ENCODE peak calls at places on chromosomes 4 and X, in seven cellular contexts. K, D, S, M, I, Y and H are unnamed samples.

GRCh38 chrX:115547448-115547847 is 13.5 kb upstream of the PLS3 start:
- DNase-seq in D (no peak), K (no peak), S (no peak), Y (no peak), I (no peak), M (no peak), H (no peak)

GRCh38 chr4:127012549-127012948 is 620.2 kb upstream of the INTU start:
- DNase-seq in S (no peak), Y (no peak), I (peak), D (no peak), M (no peak), K (peak), H (peak)

GRCh38 chrX:31658360-31658759 is 586.5 kb upstream of the FTHL17 start:
- DNase-seq in M (no peak), Y (no peak), D (no peak), I (peak), S (no peak), K (peak), H (peak)

GRCh38 chr4:17577660-17578481 is 873 bp downstream of the LAP3 start:
- DNase-seq in Y (no peak), K (peak), S (no peak), I (peak), D (peak), M (no peak), H (peak)

GRCh38 chrX:120310861-120311631 is at the start of gene TMEM255A:
- DNase-seq in I (peak), M (no peak), K (no peak), Y (no peak), D (peak), S (no peak), H (no peak)

GRCh38 chr4:17126306-17126978 is 228.0 kb upstream of the LDB2 start:
- DNase-seq in S (no peak), D (no peak), Y (no peak), I (no peak), K (no peak), M (no peak), H (no peak)

GRCh38 chr4:95417531-95417930 is 131.2 kb downstream of the UNC5C start:
- DNase-seq in Y (no peak), K (no peak), S (no peak), M (no peak), D (no peak), I (peak), H (peak)

GRCh38 chr4:79757580-79757979 is 315.4 kb downstream of the ANTXR2 start:
- DNase-seq in I (no peak), M (no peak), Y (no peak), D (no peak), K (no peak), S (no peak), H (no peak)

GRCh38 chrX:132333351-132333750 is 114.1 kb upstream of the RAP2C start:
- DNase-seq in D (no peak), S (no peak), I (no peak), M (no peak), K (no peak), Y (no peak), H (no peak)

GRCh38 chr4:29559281-29559680 is 1160.9 kb upstream of the PCDH7 start:
- DNase-seq in M (no peak), S (no peak), Y (no peak), K (no peak), I (no peak), D (no peak), H (no peak)

GRCh38 chrX:85359051-85359450 is 20.4 kb downstream of the POF1B start:
- DNase-seq in K (no peak), D (no peak), I (no peak), Y (no peak), S (no peak), M (no peak), H (no peak)

GRCh38 chr4:83387922-83388676 is 53.5 kb upstream of the HPSE start:
- DNase-seq in S (no peak), I (no peak), Y (no peak), M (no peak), D (no peak), K (peak), H (no peak)

GRCh38 chr4:110631582-110632505 is 9.0 kb upstream of the PITX2 start:
- DNase-seq in K (peak), S (peak), Y (peak), M (peak), D (no peak), I (peak), H (peak)

GRCh38 chrX:115940348-115940747 is 230.2 kb upstream of the AGTR2 start:
- DNase-seq in I (no peak), K (no peak), D (no peak), Y (no peak), M (no peak), S (no peak), H (peak)

GRCh38 chrX:46383006-46383405 is 162.2 kb downstream of the ZNF674 start:
- DNase-seq in I (no peak), D (no peak), M (no peak), K (no peak), Y (no peak), S (no peak), H (no peak)

GRCh38 chr4:6268650-6269399 is 825 bp upstream of the WFS1 start:
- DNase-seq in K (no peak), I (no peak), D (no peak), S (no peak), M (no peak), Y (no peak), H (no peak)

GRCh38 chr4:145679520-145679919 is 426 bp upstream of the C4orf51 start:
- DNase-seq in M (peak), D (no peak), Y (peak), K (peak), S (peak), I (peak), H (peak)

GRCh38 chrX:39677987-39678840 is 419.5 kb downstream of the BCOR start:
- DNase-seq in D (no peak), I (no peak), Y (no peak), M (no peak), S (no peak), K (no peak), H (no peak)

GRCh38 chr4:170139764-170140163 is 50.0 kb upstream of the AADAT start:
- DNase-seq in Y (no peak), K (peak), S (no peak), I (peak), M (no peak), D (no peak), H (peak)

GRCh38 chrX:17521871-17522693 is 147.1 kb downstream of the NHS start:
- DNase-seq in M (no peak), S (peak), Y (no peak), D (peak), K (peak), I (peak), H (peak)
- TF ChIP-seq CTCF in M (no peak), S (no peak), Y (no peak), D (no peak), K (no peak), I (no peak), H (no peak)

GRCh38 chr4:24999392-25000104 is 31.2 kb downstream of the LGI2 start:
- DNase-seq in M (no peak), Y (no peak), D (no peak), S (no peak), K (no peak), I (no peak), H (no peak)
- TF ChIP-seq CTCF in M (no peak), Y (no peak), D (no peak), S (no peak), K (no peak), I (no peak), H (no peak)

GRCh38 chrX:18996536-18996935 is 12.6 kb upstream of the PHKA2 start:
- DNase-seq in M (no peak), Y (no peak), K (no peak), D (no peak), S (no peak), I (no peak), H (no peak)

GRCh38 chrX:18994713-18995112 is 10.8 kb upstream of the PHKA2 start:
- DNase-seq in I (peak), K (peak), S (no peak), M (peak), Y (peak), D (no peak), H (peak)

GRCh38 chrX:18995216-18995615 is 11.3 kb upstream of the PHKA2 start:
- DNase-seq in M (no peak), I (peak), K (peak), Y (no peak), S (no peak), D (no peak), H (peak)

GRCh38 chrX:18998653-18999052 is 14.7 kb upstream of the PHKA2 start:
- DNase-seq in K (no peak), I (no peak), S (no peak), M (no peak), Y (no peak), D (no peak), H (no peak)

DNA sequence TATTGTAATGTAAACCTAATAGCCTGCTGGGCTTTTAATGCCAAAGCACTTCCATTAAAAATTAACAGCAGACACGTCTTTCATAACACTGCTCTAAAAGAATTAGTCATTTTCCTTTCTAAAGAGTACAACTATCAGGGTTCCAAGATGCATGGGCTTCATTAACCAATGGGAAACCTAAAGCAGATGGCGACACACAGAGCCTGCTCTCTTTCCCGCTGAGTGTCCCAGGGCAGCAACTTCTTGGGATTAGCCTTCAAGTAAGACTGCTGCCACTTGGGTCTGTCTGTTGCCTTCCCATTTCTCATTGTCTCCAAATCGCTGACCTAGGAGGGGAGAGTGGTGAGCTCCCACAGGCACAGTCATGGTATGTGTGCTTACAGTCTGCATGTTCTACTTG is 14.0 kb upstream of the PHKA2 start:
- DNase-seq in K (peak), S (no peak), I (no peak), M (no peak), Y (no peak), D (no peak), H (no peak)
- TF ChIP-seq CTCF in K (no peak), S (no peak), I (no peak), M (no peak), Y (no peak), D (no peak), H (no peak)

GRCh38 chr4:65461781-65462180 is 208.5 kb downstream of the EPHA5 start:
- DNase-seq in I (no peak), K (no peak), Y (no peak), D (no peak), S (no peak), M (no peak), H (no peak)
- TF ChIP-seq CTCF in I (no peak), K (no peak), Y (no peak), D (no peak), S (no peak), M (no peak), H (no peak)

GRCh38 chr4:168880087-168880675 is 129.9 kb downstream of the CBR4 start:
- DNase-seq in Y (no peak), M (no peak), D (no peak), S (no peak), K (peak), I (no peak), H (no peak)

GRCh38 chr4:168877779-168878491 is 132.1 kb downstream of the CBR4 start:
- DNase-seq in K (peak), S (no peak), M (no peak), I (no peak), Y (no peak), D (no peak), H (no peak)

GRCh38 chr4:168880811-168881595 is 129.1 kb downstream of the CBR4 start:
- DNase-seq in Y (no peak), S (no peak), I (no peak), K (no peak), D (no peak), M (no peak), H (no peak)

GRCh38 chr4:168877407-168877778 is 132.7 kb downstream of the CBR4 start:
- DNase-seq in S (no peak), M (no peak), K (peak), I (peak), D (no peak), Y (no peak), H (no peak)

DNA sequence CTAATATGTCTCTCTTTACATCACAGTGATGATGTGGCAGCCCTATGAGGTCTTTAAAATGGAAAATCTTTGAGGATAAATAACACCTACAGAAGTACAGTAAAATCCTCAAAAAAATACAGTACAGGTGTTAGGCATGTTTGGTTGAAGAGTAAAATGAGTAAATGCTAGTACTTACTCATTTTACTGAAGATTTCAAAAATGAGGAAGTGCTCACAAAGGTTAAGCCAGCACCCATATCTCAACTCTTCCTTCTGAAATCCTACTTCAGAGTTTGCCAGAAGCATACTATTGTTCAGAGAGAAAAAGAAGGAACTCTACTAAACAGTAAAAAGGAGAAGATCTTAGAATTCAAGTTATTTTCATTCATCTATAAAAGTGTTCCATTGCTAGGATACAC is 130.9 kb downstream of the CBR4 start:
- DNase-seq in D (no peak), S (no peak), K (no peak), Y (no peak), M (no peak), I (no peak), H (no peak)
- TF ChIP-seq CTCF in D (no peak), S (no peak), K (no peak), Y (no peak), M (no peak), I (no peak), H (no peak)

DNA sequence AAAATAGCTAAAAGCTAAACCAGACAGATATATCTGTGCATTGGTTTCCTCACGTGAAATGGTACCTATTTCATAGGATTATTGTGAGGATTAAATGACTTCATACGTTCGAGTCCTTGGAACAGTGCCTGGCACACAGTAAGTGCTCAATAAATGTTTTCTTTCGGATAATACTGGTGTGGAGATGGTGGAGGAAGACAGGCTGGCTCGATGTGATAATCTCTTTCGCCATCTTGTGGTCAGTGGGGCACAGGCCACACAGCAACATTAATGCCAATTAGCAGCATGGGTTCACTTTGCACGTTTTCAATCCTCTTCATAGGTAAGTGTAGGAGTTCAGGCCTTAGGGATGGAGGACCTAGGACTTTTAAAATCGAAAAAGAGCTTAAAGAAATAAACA is 9.3 kb downstream of the PAGE4 start:
- DNase-seq in M (no peak), Y (no peak), K (peak), D (no peak), S (no peak), I (peak), H (peak)
- TF ChIP-seq CTCF in M (peak), Y (peak), K (peak), D (no peak), S (peak), I (peak), H (peak)

GRCh38 chr4:185165605-185166063 is 22.6 kb downstream of the SLC25A4 start:
- DNase-seq in S (peak), K (peak), I (no peak), M (peak), Y (peak), D (no peak), H (peak)
- TF ChIP-seq CTCF in S (no peak), K (no peak), I (no peak), M (no peak), Y (no peak), D (no peak), H (no peak)

DNA sequence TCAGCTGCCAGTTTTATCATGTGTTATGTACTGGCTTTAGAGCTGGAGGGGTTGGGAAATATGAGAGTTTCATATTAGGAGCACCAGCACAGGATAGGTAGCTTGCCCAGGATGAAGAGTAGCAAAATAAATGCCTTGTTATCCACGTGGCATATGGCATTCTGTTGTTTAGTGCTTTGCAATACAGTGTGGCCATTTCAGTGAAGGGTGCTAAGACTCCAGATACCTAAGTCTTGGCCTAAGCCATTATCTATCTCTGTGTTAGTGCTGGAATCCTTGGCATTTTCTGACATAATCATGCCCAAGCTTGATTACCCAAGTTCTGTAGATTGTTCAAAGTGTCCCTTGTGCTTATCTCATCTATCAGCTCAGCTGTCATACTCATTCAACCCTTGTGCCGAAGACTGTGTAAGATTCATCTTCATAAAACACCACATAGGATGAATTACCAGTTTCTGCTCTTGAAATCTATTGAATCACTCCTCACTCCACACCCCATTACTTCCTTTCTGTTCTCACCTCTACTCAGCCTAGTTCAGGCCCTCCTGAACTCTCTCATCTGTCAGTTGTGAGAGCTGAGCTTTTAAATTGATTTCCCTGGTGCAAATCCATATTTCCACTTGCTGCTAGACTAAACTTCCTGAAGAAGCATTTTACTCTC is 73.5 kb downstream of the CLCN5 start:
- DNase-seq in S (no peak), K (no peak), D (no peak), I (peak), Y (no peak), M (no peak), H (no peak)
- TF ChIP-seq CTCF in S (no peak), K (no peak), D (no peak), I (no peak), Y (no peak), M (no peak), H (no peak)

GRCh38 chr4:41853973-41854372 is 81.3 kb upstream of the TMEM33 start:
- DNase-seq in Y (no peak), I (no peak), K (no peak), D (no peak), M (no peak), S (no peak), H (peak)
- TF ChIP-seq CTCF in Y (no peak), I (no peak), K (peak), D (no peak), M (no peak), S (no peak), H (no peak)